ENCODE peak calls at places on chromosome X, in ten cellular contexts. One of them, this sample, is unnamed.

GRCh38 chrX:150615356-150615755 is 46.9 kb downstream of the MTM1 start:
- DNase-seq in MG63: no peak
- DNase-seq in foreskin fibroblast: no peak
- DNase-seq in HFF-Myc: no peak
- DNase-seq in neural progenitor cell: no peak
- DNase-seq in Peyer's patch: no peak
- DNase-seq in left lung: no peak
- DNase-seq in HCT116: no peak
- DNase-seq in cardiac fibroblast: no peak
- DNase-seq in WERI-Rb-1: no peak
- DNase-seq in this sample: no peak

GRCh38 chrX:109890910-109891502 is 111.9 kb upstream of the TMEM164 start:
- DNase-seq in neural progenitor cell: peak; percentile 78
- DNase-seq in left lung: no peak
- DNase-seq in HFF-Myc: no peak
- DNase-seq in MG63: peak; percentile 32
- DNase-seq in foreskin fibroblast: peak; percentile 67
- DNase-seq in Peyer's patch: peak; percentile 77
- DNase-seq in HCT116: peak; percentile 43
- DNase-seq in cardiac fibroblast: peak; percentile 74
- DNase-seq in WERI-Rb-1: peak; percentile 73
- DNase-seq in this sample: peak; percentile 79

GRCh38 chrX:38000706-38001105 is 5.6 kb upstream of the SYTL5 start:
- DNase-seq in MG63: no peak
- DNase-seq in HFF-Myc: no peak
- DNase-seq in neural progenitor cell: no peak
- DNase-seq in left lung: no peak
- DNase-seq in HCT116: no peak
- DNase-seq in cardiac fibroblast: no peak
- DNase-seq in Peyer's patch: no peak
- DNase-seq in WERI-Rb-1: no peak
- DNase-seq in foreskin fibroblast: no peak
- DNase-seq in this sample: no peak

GRCh38 chrX:39759526-39760224 is 338.1 kb downstream of the BCOR start:
- DNase-seq in MG63: peak; percentile 28
- DNase-seq in Peyer's patch: no peak
- DNase-seq in WERI-Rb-1: no peak
- DNase-seq in left lung: no peak
- DNase-seq in cardiac fibroblast: peak; percentile 67
- DNase-seq in HCT116: no peak
- DNase-seq in HFF-Myc: no peak
- DNase-seq in foreskin fibroblast: peak; percentile 73
- DNase-seq in neural progenitor cell: peak; percentile 53
- DNase-seq in this sample: no peak

GRCh38 chrX:15512401-15512965 is 11.9 kb downstream of the BMX start:
- DNase-seq in WERI-Rb-1: no peak
- DNase-seq in MG63: no peak
- DNase-seq in left lung: no peak
- DNase-seq in neural progenitor cell: no peak
- DNase-seq in Peyer's patch: no peak
- DNase-seq in foreskin fibroblast: peak; percentile 10
- DNase-seq in cardiac fibroblast: no peak
- DNase-seq in HFF-Myc: no peak
- DNase-seq in HCT116: no peak
- DNase-seq in this sample: no peak

GRCh38 chrX:149499766-149500165 is 5.3 kb downstream of the IDS start:
- DNase-seq in left lung: no peak
- DNase-seq in MG63: no peak
- DNase-seq in HFF-Myc: no peak
- DNase-seq in neural progenitor cell: no peak
- DNase-seq in HCT116: no peak
- DNase-seq in cardiac fibroblast: no peak
- DNase-seq in foreskin fibroblast: no peak
- DNase-seq in Peyer's patch: no peak
- DNase-seq in WERI-Rb-1: no peak
- DNase-seq in this sample: no peak

GRCh38 chrX:7582191-7582590 is 260.8 kb upstream of the VCX start:
- DNase-seq in WERI-Rb-1: no peak
- DNase-seq in left lung: no peak
- DNase-seq in Peyer's patch: no peak
- DNase-seq in HCT116: no peak
- DNase-seq in foreskin fibroblast: no peak
- DNase-seq in MG63: no peak
- DNase-seq in HFF-Myc: no peak
- DNase-seq in neural progenitor cell: no peak
- DNase-seq in cardiac fibroblast: no peak
- DNase-seq in this sample: no peak

GRCh38 chrX:39857780-39858179 is 240.0 kb downstream of the BCOR start:
- DNase-seq in left lung: no peak
- DNase-seq in MG63: no peak
- DNase-seq in neural progenitor cell: no peak
- DNase-seq in Peyer's patch: no peak
- DNase-seq in WERI-Rb-1: no peak
- DNase-seq in HCT116: no peak
- DNase-seq in foreskin fibroblast: no peak
- DNase-seq in cardiac fibroblast: no peak
- DNase-seq in HFF-Myc: no peak
- DNase-seq in this sample: no peak

GRCh38 chrX:134935286-134935685 is 55.5 kb upstream of the SMIM10 start:
- DNase-seq in foreskin fibroblast: no peak
- DNase-seq in neural progenitor cell: no peak
- DNase-seq in HFF-Myc: no peak
- DNase-seq in left lung: no peak
- DNase-seq in Peyer's patch: no peak
- DNase-seq in WERI-Rb-1: no peak
- DNase-seq in HCT116: no peak
- DNase-seq in MG63: no peak
- DNase-seq in cardiac fibroblast: no peak
- DNase-seq in this sample: no peak

GRCh38 chrX:3788494-3789233 is 75.2 kb upstream of the PRKX start:
- DNase-seq in foreskin fibroblast: no peak
- DNase-seq in cardiac fibroblast: no peak
- DNase-seq in neural progenitor cell: peak; percentile 4
- DNase-seq in HCT116: no peak
- DNase-seq in left lung: no peak
- DNase-seq in MG63: no peak
- DNase-seq in Peyer's patch: no peak
- DNase-seq in HFF-Myc: no peak
- DNase-seq in WERI-Rb-1: no peak
- DNase-seq in this sample: no peak

GRCh38 chrX:107935200-107935599 is 47.0 kb downstream of the TEX13B start:
- DNase-seq in MG63: no peak
- DNase-seq in WERI-Rb-1: no peak
- DNase-seq in cardiac fibroblast: peak; percentile 23
- DNase-seq in HCT116: no peak
- DNase-seq in left lung: no peak
- DNase-seq in Peyer's patch: no peak
- DNase-seq in HFF-Myc: no peak
- DNase-seq in neural progenitor cell: no peak
- DNase-seq in foreskin fibroblast: peak; percentile 62
- DNase-seq in this sample: no peak
- H3K4me3 ChIP-seq in MG63: no peak overlapping the region
- H3K4me3 ChIP-seq in WERI-Rb-1: no peak overlapping the region
- H3K4me3 ChIP-seq in cardiac fibroblast: no peak overlapping the region
- H3K4me3 ChIP-seq in HCT116: no peak overlapping the region
- H3K4me3 ChIP-seq in left lung: no peak overlapping the region
- H3K4me3 ChIP-seq in Peyer's patch: no peak overlapping the region
- H3K4me3 ChIP-seq in HFF-Myc: no peak overlapping the region
- H3K4me3 ChIP-seq in neural progenitor cell: no peak overlapping the region
- H3K4me3 ChIP-seq in foreskin fibroblast: peak overlapping the region; percentile 45
- H3K4me3 ChIP-seq in this sample: no peak overlapping the region

GRCh38 chrX:153493085-153493484 is 1.7 kb upstream of the BGN start:
- DNase-seq in MG63: no peak
- DNase-seq in neural progenitor cell: no peak
- DNase-seq in left lung: no peak
- DNase-seq in foreskin fibroblast: no peak
- DNase-seq in WERI-Rb-1: no peak
- DNase-seq in HFF-Myc: no peak
- DNase-seq in Peyer's patch: no peak
- DNase-seq in HCT116: no peak
- DNase-seq in cardiac fibroblast: no peak
- DNase-seq in this sample: no peak

GRCh38 chrX:153494541-153495361 is at the start of gene BGN:
- DNase-seq in HCT116: no peak
- DNase-seq in WERI-Rb-1: peak; percentile 92
- DNase-seq in left lung: peak; percentile 50
- DNase-seq in Peyer's patch: no peak
- DNase-seq in HFF-Myc: no peak
- DNase-seq in cardiac fibroblast: peak; percentile 87
- DNase-seq in neural progenitor cell: peak; percentile 69
- DNase-seq in MG63: peak; percentile 85
- DNase-seq in foreskin fibroblast: peak; percentile 75
- DNase-seq in this sample: no peak

GRCh38 chrX:153495903-153496629 is 1.3 kb downstream of the BGN start:
- DNase-seq in left lung: no peak
- DNase-seq in Peyer's patch: no peak
- DNase-seq in HCT116: no peak
- DNase-seq in neural progenitor cell: no peak
- DNase-seq in HFF-Myc: no peak
- DNase-seq in WERI-Rb-1: no peak
- DNase-seq in cardiac fibroblast: no peak
- DNase-seq in foreskin fibroblast: peak; percentile 22
- DNase-seq in MG63: no peak
- DNase-seq in this sample: no peak

GRCh38 chrX:153494061-153494460 is 719 bp upstream of the BGN start:
- DNase-seq in MG63: no peak
- DNase-seq in neural progenitor cell: no peak
- DNase-seq in HCT116: no peak
- DNase-seq in HFF-Myc: no peak
- DNase-seq in Peyer's patch: no peak
- DNase-seq in left lung: no peak
- DNase-seq in WERI-Rb-1: no peak
- DNase-seq in cardiac fibroblast: no peak
- DNase-seq in foreskin fibroblast: peak; percentile 37
- DNase-seq in this sample: no peak

GRCh38 chrX:153495362-153495751 is 577 bp downstream of the BGN start:
- DNase-seq in left lung: no peak
- DNase-seq in HFF-Myc: no peak
- DNase-seq in neural progenitor cell: no peak
- DNase-seq in cardiac fibroblast: peak; percentile 64
- DNase-seq in MG63: peak; percentile 61
- DNase-seq in foreskin fibroblast: peak; percentile 70
- DNase-seq in WERI-Rb-1: no peak
- DNase-seq in HCT116: no peak
- DNase-seq in Peyer's patch: no peak
- DNase-seq in this sample: no peak
- H3K4me3 ChIP-seq in left lung: peak overlapping the region; percentile 26
- H3K4me3 ChIP-seq in HFF-Myc: peak overlapping the region; percentile 57
- H3K4me3 ChIP-seq in neural progenitor cell: no peak overlapping the region
- H3K4me3 ChIP-seq in cardiac fibroblast: peak overlapping the region; percentile 66
- H3K4me3 ChIP-seq in MG63: peak overlapping the region; percentile 74
- H3K4me3 ChIP-seq in foreskin fibroblast: peak overlapping the region; percentile 60
- H3K4me3 ChIP-seq in WERI-Rb-1: no peak overlapping the region
- H3K4me3 ChIP-seq in HCT116: no peak overlapping the region
- H3K4me3 ChIP-seq in Peyer's patch: peak overlapping the region; percentile 11
- H3K4me3 ChIP-seq in this sample: peak overlapping the region; percentile 36

GRCh38 chrX:153595387-153595786 is 3.6 kb downstream of the CCNQ start:
- DNase-seq in Peyer's patch: no peak
- DNase-seq in MG63: no peak
- DNase-seq in WERI-Rb-1: no peak
- DNase-seq in HCT116: no peak
- DNase-seq in neural progenitor cell: no peak
- DNase-seq in left lung: peak; percentile 13
- DNase-seq in foreskin fibroblast: no peak
- DNase-seq in cardiac fibroblast: no peak
- DNase-seq in HFF-Myc: no peak
- DNase-seq in this sample: peak; percentile 54
- H3K4me3 ChIP-seq in Peyer's patch: no peak overlapping the region
- H3K4me3 ChIP-seq in MG63: no peak overlapping the region
- H3K4me3 ChIP-seq in WERI-Rb-1: no peak overlapping the region
- H3K4me3 ChIP-seq in HCT116: no peak overlapping the region
- H3K4me3 ChIP-seq in neural progenitor cell: no peak overlapping the region
- H3K4me3 ChIP-seq in left lung: no peak overlapping the region
- H3K4me3 ChIP-seq in foreskin fibroblast: no peak overlapping the region
- H3K4me3 ChIP-seq in cardiac fibroblast: no peak overlapping the region
- H3K4me3 ChIP-seq in HFF-Myc: no peak overlapping the region
- H3K4me3 ChIP-seq in this sample: no peak overlapping the region

GRCh38 chrX:119999087-119999634 is 55.6 kb upstream of the NKAP start:
- DNase-seq in cardiac fibroblast: no peak
- DNase-seq in HCT116: no peak
- DNase-seq in Peyer's patch: no peak
- DNase-seq in HFF-Myc: no peak
- DNase-seq in WERI-Rb-1: no peak
- DNase-seq in MG63: no peak
- DNase-seq in neural progenitor cell: no peak
- DNase-seq in foreskin fibroblast: no peak
- DNase-seq in left lung: no peak
- DNase-seq in this sample: no peak

GRCh38 chrX:119997570-119997969 is 54.0 kb upstream of the NKAP start:
- DNase-seq in HFF-Myc: no peak
- DNase-seq in HCT116: no peak
- DNase-seq in foreskin fibroblast: no peak
- DNase-seq in cardiac fibroblast: no peak
- DNase-seq in MG63: no peak
- DNase-seq in left lung: no peak
- DNase-seq in WERI-Rb-1: no peak
- DNase-seq in Peyer's patch: no peak
- DNase-seq in neural progenitor cell: no peak
- DNase-seq in this sample: no peak

GRCh38 chrX:119996600-119997524 is 53.3 kb upstream of the NKAP start:
- DNase-seq in foreskin fibroblast: no peak
- DNase-seq in neural progenitor cell: no peak
- DNase-seq in HCT116: no peak
- DNase-seq in MG63: no peak
- DNase-seq in cardiac fibroblast: no peak
- DNase-seq in left lung: no peak
- DNase-seq in WERI-Rb-1: no peak
- DNase-seq in HFF-Myc: no peak
- DNase-seq in Peyer's patch: no peak
- DNase-seq in this sample: no peak

GRCh38 chrX:120000490-120001246 is 57.1 kb upstream of the NKAP start:
- DNase-seq in foreskin fibroblast: peak; percentile 62
- DNase-seq in HFF-Myc: no peak
- DNase-seq in left lung: no peak
- DNase-seq in HCT116: no peak
- DNase-seq in cardiac fibroblast: no peak
- DNase-seq in Peyer's patch: no peak
- DNase-seq in neural progenitor cell: peak; percentile 38
- DNase-seq in WERI-Rb-1: no peak
- DNase-seq in MG63: peak; percentile 51
- DNase-seq in this sample: no peak

DNA sequence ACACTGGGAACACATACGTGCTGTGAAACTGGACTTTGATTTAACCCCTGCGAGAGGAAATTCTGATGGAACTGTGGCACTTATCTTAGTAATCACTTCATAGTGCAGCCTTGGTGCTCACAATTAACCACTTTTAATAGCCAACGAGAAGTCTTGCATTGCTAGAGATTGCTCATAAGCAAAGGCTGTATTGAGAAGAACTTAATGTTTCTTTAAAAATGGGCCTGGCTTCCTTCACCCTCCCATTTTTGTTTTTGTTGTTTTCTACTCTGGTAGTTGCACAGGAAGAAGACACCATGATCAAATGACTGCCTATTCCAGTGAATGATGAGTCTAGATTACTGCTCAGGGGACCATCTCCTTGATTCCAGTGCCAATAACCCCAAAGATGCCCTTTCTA is 52.5 kb upstream of the NKAP start:
- DNase-seq in HCT116: no peak
- DNase-seq in WERI-Rb-1: no peak
- DNase-seq in HFF-Myc: no peak
- DNase-seq in foreskin fibroblast: no peak
- DNase-seq in MG63: no peak
- DNase-seq in left lung: no peak
- DNase-seq in neural progenitor cell: no peak
- DNase-seq in Peyer's patch: no peak
- DNase-seq in cardiac fibroblast: no peak
- DNase-seq in this sample: no peak
- H3K4me3 ChIP-seq in HCT116: no peak overlapping the region
- H3K4me3 ChIP-seq in WERI-Rb-1: no peak overlapping the region
- H3K4me3 ChIP-seq in HFF-Myc: no peak overlapping the region
- H3K4me3 ChIP-seq in foreskin fibroblast: no peak overlapping the region
- H3K4me3 ChIP-seq in MG63: no peak overlapping the region
- H3K4me3 ChIP-seq in left lung: no peak overlapping the region
- H3K4me3 ChIP-seq in neural progenitor cell: no peak overlapping the region
- H3K4me3 ChIP-seq in Peyer's patch: no peak overlapping the region
- H3K4me3 ChIP-seq in cardiac fibroblast: no peak overlapping the region
- H3K4me3 ChIP-seq in this sample: no peak overlapping the region